ENCODE peak calls at places on chromosomes 7 and 10, in four cellular contexts. One of them, this sample, is unnamed.
A peak's percentile ranks its signal among the peaks of the same experiment; 100 is the strongest.

GRCh38 chr10:103395754-103396066 is 565 bp downstream of the ATP5MK start:
- DNase-seq in psoas muscle: peak; percentile 58
- DNase-seq in colonic mucosa: no peak
- DNase-seq in spleen: no peak
- DNase-seq in this sample: no peak

GRCh38 chr10:2077231-2077630 is 339.9 kb upstream of the ADARB2 start:
- DNase-seq in psoas muscle: no peak
- DNase-seq in colonic mucosa: no peak
- DNase-seq in spleen: no peak
- DNase-seq in this sample: no peak

GRCh38 chr10:3074145-3074665 is 6.9 kb downstream of the PFKP start:
- DNase-seq in psoas muscle: no peak
- DNase-seq in colonic mucosa: no peak
- DNase-seq in spleen: no peak
- DNase-seq in this sample: no peak

GRCh38 chr10:121078036-121078435 is 226.9 kb downstream of the WDR11 start:
- DNase-seq in psoas muscle: no peak
- DNase-seq in colonic mucosa: no peak
- DNase-seq in spleen: no peak
- DNase-seq in this sample: no peak

GRCh38 chr7:11843113-11843765 is 11.2 kb upstream of the THSD7A start:
- DNase-seq in psoas muscle: no peak
- DNase-seq in colonic mucosa: no peak
- DNase-seq in spleen: no peak
- DNase-seq in this sample: no peak

GRCh38 chr10:126917975-126918908 is 13.0 kb downstream of the DOCK1 start:
- DNase-seq in psoas muscle: no peak
- DNase-seq in colonic mucosa: no peak
- DNase-seq in spleen: peak; percentile 66
- DNase-seq in this sample: no peak

GRCh38 chr7:31814187-31814586 is 127.2 kb downstream of the PPP1R17 start:
- DNase-seq in psoas muscle: no peak
- DNase-seq in colonic mucosa: no peak
- DNase-seq in spleen: no peak
- DNase-seq in this sample: no peak

GRCh38 chr10:114938818-114939193 is 811 bp downstream of the TRUB1 start:
- DNase-seq in psoas muscle: no peak
- DNase-seq in colonic mucosa: no peak
- DNase-seq in spleen: no peak
- DNase-seq in this sample: no peak

GRCh38 chr7:107432261-107432660 is 37.6 kb upstream of the GPR22 start:
- DNase-seq in psoas muscle: no peak
- DNase-seq in colonic mucosa: no peak
- DNase-seq in spleen: no peak
- DNase-seq in this sample: no peak

GRCh38 chr10:75035975-75036708 is 75.3 kb upstream of the SAMD8 start:
- DNase-seq in psoas muscle: no peak
- DNase-seq in colonic mucosa: no peak
- DNase-seq in spleen: no peak
- DNase-seq in this sample: no peak

GRCh38 chr10:125333769-125334168 is 173.4 kb upstream of the CTBP2 start:
- DNase-seq in psoas muscle: no peak
- DNase-seq in colonic mucosa: no peak
- DNase-seq in spleen: no peak
- DNase-seq in this sample: no peak

GRCh38 chr10:42864575-42864974 is 82.0 kb downstream of the BMS1 start:
- DNase-seq in psoas muscle: no peak
- DNase-seq in colonic mucosa: no peak
- DNase-seq in spleen: no peak
- DNase-seq in this sample: no peak

GRCh38 chr7:129829677-129830631 is 122.8 kb downstream of the UBE2H start:
- DNase-seq in psoas muscle: peak; percentile 75
- DNase-seq in colonic mucosa: peak; percentile 60
- DNase-seq in spleen: peak; percentile 82
- DNase-seq in this sample: peak; percentile 69

GRCh38 chr7:141550694-141551079 is 523 bp upstream of the AGK start:
- DNase-seq in psoas muscle: no peak
- DNase-seq in colonic mucosa: peak; percentile 19
- DNase-seq in spleen: no peak
- DNase-seq in this sample: no peak

GRCh38 chr7:95276114-95276513 is 48.2 kb downstream of the PON1 start:
- DNase-seq in psoas muscle: no peak
- DNase-seq in colonic mucosa: no peak
- DNase-seq in spleen: no peak
- DNase-seq in this sample: no peak

GRCh38 chr7:18125536-18125935 is 97.9 kb upstream of the PRPS1L1 start:
- DNase-seq in psoas muscle: no peak
- DNase-seq in colonic mucosa: no peak
- DNase-seq in spleen: no peak
- DNase-seq in this sample: no peak

GRCh38 chr7:141220263-141220662 is 146.4 kb downstream of the TMEM178B start:
- DNase-seq in psoas muscle: no peak
- DNase-seq in colonic mucosa: no peak
- DNase-seq in spleen: no peak
- DNase-seq in this sample: no peak

GRCh38 chr7:74581916-74582440 is 75.5 kb upstream of the GTF2I start:
- DNase-seq in psoas muscle: no peak
- DNase-seq in colonic mucosa: no peak
- DNase-seq in spleen: no peak
- DNase-seq in this sample: no peak

GRCh38 chr10:46228076-46229071 is 58.4 kb upstream of the ANTXRL start:
- DNase-seq in psoas muscle: peak; percentile 70
- DNase-seq in colonic mucosa: peak; percentile 72
- DNase-seq in spleen: peak; percentile 86
- DNase-seq in this sample: peak; percentile 68

GRCh38 chr7:68488366-68489060 is 1109.8 kb upstream of the AUTS2 start:
- DNase-seq in psoas muscle: no peak
- DNase-seq in colonic mucosa: no peak
- DNase-seq in spleen: no peak
- DNase-seq in this sample: no peak

GRCh38 chr10:91694170-91694794 is 61.4 kb upstream of the PPP1R3C start:
- DNase-seq in psoas muscle: no peak
- DNase-seq in colonic mucosa: peak; percentile 30
- DNase-seq in spleen: no peak
- DNase-seq in this sample: no peak

GRCh38 chr10:13709931-13710690 is 123.3 kb downstream of the PRPF18 start:
- DNase-seq in psoas muscle: no peak
- DNase-seq in colonic mucosa: no peak
- DNase-seq in spleen: peak; percentile 49
- DNase-seq in this sample: no peak

GRCh38 chr7:73701357-73701995 is 18.0 kb downstream of the STX1A start:
- DNase-seq in psoas muscle: no peak
- DNase-seq in colonic mucosa: peak; percentile 74
- DNase-seq in spleen: no peak
- DNase-seq in this sample: no peak

GRCh38 chr7:37439282-37440021 is 9.2 kb downstream of the ELMO1 start:
- DNase-seq in psoas muscle: no peak
- DNase-seq in colonic mucosa: no peak
- DNase-seq in spleen: no peak
- DNase-seq in this sample: no peak

GRCh38 chr7:36644625-36645422 is 79.5 kb downstream of the AOAH start:
- DNase-seq in psoas muscle: no peak
- DNase-seq in colonic mucosa: no peak
- DNase-seq in spleen: no peak
- DNase-seq in this sample: no peak

GRCh38 chr7:153524070-153524601 is 528.1 kb upstream of the DPP6 start:
- DNase-seq in psoas muscle: no peak
- DNase-seq in colonic mucosa: no peak
- DNase-seq in spleen: no peak
- DNase-seq in this sample: no peak

GRCh38 chr10:49365275-49365674 is 30.6 kb downstream of the DRGX start:
- DNase-seq in psoas muscle: no peak
- DNase-seq in colonic mucosa: no peak
- DNase-seq in spleen: no peak
- DNase-seq in this sample: no peak

GRCh38 chr7:94955807-94956206 is 48.4 kb downstream of the PPP1R9A start:
- DNase-seq in psoas muscle: no peak
- DNase-seq in colonic mucosa: no peak
- DNase-seq in spleen: no peak
- DNase-seq in this sample: no peak

GRCh38 chr7:498678-499641 is 20.7 kb downstream of the PDGFA start:
- DNase-seq in psoas muscle: peak; percentile 36
- DNase-seq in colonic mucosa: no peak
- DNase-seq in spleen: peak; percentile 58
- DNase-seq in this sample: no peak

GRCh38 chr7:155591055-155591750 is 44.8 kb upstream of the CNPY1 start:
- DNase-seq in psoas muscle: no peak
- DNase-seq in colonic mucosa: peak; percentile 63
- DNase-seq in spleen: no peak
- DNase-seq in this sample: no peak

GRCh38 chr10:96608262-96608661 is 21.4 kb upstream of the TM9SF3 start:
- DNase-seq in psoas muscle: no peak
- DNase-seq in colonic mucosa: peak; percentile 53
- DNase-seq in spleen: no peak
- DNase-seq in this sample: no peak

GRCh38 chr7:126957443-126957842 is 295.3 kb downstream of the GRM8 start:
- DNase-seq in psoas muscle: no peak
- DNase-seq in colonic mucosa: no peak
- DNase-seq in spleen: no peak
- DNase-seq in this sample: no peak

GRCh38 chr7:126959649-126960048 is 293.1 kb downstream of the GRM8 start:
- DNase-seq in psoas muscle: no peak
- DNase-seq in colonic mucosa: no peak
- DNase-seq in spleen: no peak
- DNase-seq in this sample: no peak

DNA sequence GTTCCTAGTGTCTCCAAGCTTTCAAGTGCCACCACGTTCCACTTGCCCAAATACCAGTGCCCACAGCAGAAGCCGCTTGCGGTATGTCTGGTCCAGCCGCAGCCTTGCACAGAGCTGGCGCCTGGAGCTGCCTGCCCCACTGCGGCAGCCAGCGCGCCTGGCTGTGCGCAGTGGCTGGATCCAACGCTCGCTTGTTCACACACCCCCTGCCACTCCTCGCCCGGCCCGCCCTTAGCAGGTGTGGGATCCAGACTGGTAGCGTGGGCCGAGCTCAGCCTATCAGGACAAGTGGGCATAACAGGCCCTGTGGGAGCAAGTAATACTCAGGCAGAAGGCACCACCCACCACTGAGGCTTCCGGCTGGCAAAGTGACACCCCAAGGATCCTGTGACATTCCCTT is 294.4 kb downstream of the GRM8 start:
- DNase-seq in psoas muscle: no peak
- DNase-seq in colonic mucosa: no peak
- DNase-seq in spleen: no peak
- DNase-seq in this sample: no peak
- H3K4me3 ChIP-seq in psoas muscle: no peak overlapping the region
- H3K4me3 ChIP-seq in colonic mucosa: no peak overlapping the region
- H3K4me3 ChIP-seq in spleen: no peak overlapping the region
- H3K4me3 ChIP-seq in this sample: no peak overlapping the region

GRCh38 chr10:29877798-29878491 is 181.4 kb downstream of the JCAD start:
- DNase-seq in psoas muscle: no peak
- DNase-seq in colonic mucosa: no peak
- DNase-seq in spleen: no peak
- DNase-seq in this sample: no peak

GRCh38 chr10:29878492-29878891 is 180.9 kb downstream of the JCAD start:
- DNase-seq in psoas muscle: no peak
- DNase-seq in colonic mucosa: no peak
- DNase-seq in spleen: no peak
- DNase-seq in this sample: no peak

GRCh38 chr10:29881336-29881751 is 178.0 kb downstream of the JCAD start:
- DNase-seq in psoas muscle: peak; percentile 62
- DNase-seq in colonic mucosa: no peak
- DNase-seq in spleen: no peak
- DNase-seq in this sample: no peak

GRCh38 chr10:29880856-29881255 is 178.5 kb downstream of the JCAD start:
- DNase-seq in psoas muscle: no peak
- DNase-seq in colonic mucosa: no peak
- DNase-seq in spleen: no peak
- DNase-seq in this sample: no peak

GRCh38 chr10:29879862-29880261 is 179.5 kb downstream of the JCAD start:
- DNase-seq in psoas muscle: no peak
- DNase-seq in colonic mucosa: no peak
- DNase-seq in spleen: no peak
- DNase-seq in this sample: no peak
- H3K27ac ChIP-seq in psoas muscle: no peak overlapping the region
- H3K27ac ChIP-seq in colonic mucosa: no peak overlapping the region
- H3K27ac ChIP-seq in spleen: no peak overlapping the region
- H3K27ac ChIP-seq in this sample: no peak overlapping the region

GRCh38 chr7:158861004-158861787 is 4.8 kb downstream of the DYNC2I1 start:
- DNase-seq in psoas muscle: no peak
- DNase-seq in colonic mucosa: no peak
- DNase-seq in spleen: no peak
- DNase-seq in this sample: no peak

GRCh38 chr7:158860394-158860793 is 4.0 kb downstream of the DYNC2I1 start:
- DNase-seq in psoas muscle: no peak
- DNase-seq in colonic mucosa: no peak
- DNase-seq in spleen: no peak
- DNase-seq in this sample: no peak

GRCh38 chr7:158856883-158857668 is 718 bp downstream of the DYNC2I1 start:
- DNase-seq in psoas muscle: no peak
- DNase-seq in colonic mucosa: no peak
- DNase-seq in spleen: no peak
- DNase-seq in this sample: no peak

GRCh38 chr7:158861936-158862704 is 5.8 kb downstream of the DYNC2I1 start:
- DNase-seq in psoas muscle: no peak
- DNase-seq in colonic mucosa: no peak
- DNase-seq in spleen: no peak
- DNase-seq in this sample: no peak

GRCh38 chr7:158858592-158859503 is 2.5 kb downstream of the DYNC2I1 start:
- DNase-seq in psoas muscle: no peak
- DNase-seq in colonic mucosa: no peak
- DNase-seq in spleen: no peak
- DNase-seq in this sample: no peak
- H3K4me3 ChIP-seq in psoas muscle: no peak overlapping the region
- H3K4me3 ChIP-seq in colonic mucosa: no peak overlapping the region
- H3K4me3 ChIP-seq in spleen: no peak overlapping the region
- H3K4me3 ChIP-seq in this sample: no peak overlapping the region

DNA sequence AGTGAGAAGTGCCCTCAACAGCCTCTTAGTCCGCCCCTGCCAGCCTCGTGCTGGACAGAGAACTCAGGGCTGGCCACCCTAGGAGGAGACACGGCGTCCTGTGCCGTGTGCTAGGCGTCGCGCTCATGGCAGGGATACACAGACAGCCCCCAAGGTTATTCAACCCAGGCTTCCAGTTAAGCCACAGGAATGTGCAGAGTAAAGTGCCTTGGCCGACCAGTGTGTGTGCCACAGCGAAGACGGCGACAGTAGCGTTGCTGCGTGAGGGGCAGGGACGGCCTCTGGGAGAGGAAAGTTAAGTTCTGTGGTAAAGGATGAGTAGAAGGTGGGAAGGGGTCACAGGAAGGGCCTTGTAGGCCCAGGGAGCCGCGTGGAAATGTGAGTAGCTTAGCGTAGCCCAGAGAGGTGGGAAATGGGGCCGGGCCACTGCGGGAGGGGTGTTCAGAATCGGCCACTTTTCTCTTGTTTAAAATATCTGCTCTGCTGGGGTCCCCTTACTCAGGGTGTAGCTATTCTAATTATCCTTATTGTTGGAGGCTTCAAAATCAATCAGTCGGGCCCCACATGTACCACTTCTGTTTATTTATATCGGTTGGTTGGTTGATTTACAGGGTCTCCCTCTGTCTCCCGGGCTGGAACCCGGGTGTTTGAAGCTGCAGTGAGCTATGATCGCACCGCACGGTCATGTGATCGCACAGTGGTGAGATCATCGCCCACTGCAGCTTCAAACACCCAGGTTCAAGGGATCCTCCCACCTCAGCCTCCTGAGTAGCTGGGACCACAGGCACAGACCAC is 24.5 kb downstream of the TMEM120A start:
- DNase-seq in psoas muscle: peak; percentile 75
- DNase-seq in colonic mucosa: no peak
- DNase-seq in spleen: peak; percentile 59
- DNase-seq in this sample: no peak
- H3K27ac ChIP-seq in psoas muscle: peak overlapping the region; percentile 98
- H3K27ac ChIP-seq in colonic mucosa: no peak overlapping the region
- H3K27ac ChIP-seq in spleen: no peak overlapping the region
- H3K27ac ChIP-seq in this sample: peak overlapping the region; percentile 9